ENCODE peak calls at places on chromosomes 11 and 22, in five cellular contexts. One of them, this sample, is unnamed.

GRCh38 chr11:134510171-134510570 is 98.1 kb upstream of the B3GAT1 start:
- DNase-seq in H54: no peak
- DNase-seq in GM20000: no peak
- DNase-seq in activated CD8-positive, alpha-beta T cell treated with anti-CD3 and anti-CD28 coated beads, Interleukin-2, amount 10 ng/mL, durations not matched to agents 7 days and 5 days: no peak
- DNase-seq in activated CD4-positive, alpha-beta T cell treated with anti-CD3 and anti-CD28 coated beads for 36 hours: no peak
- DNase-seq in this sample: no peak

GRCh38 chr11:62001450-62002178 is 34.2 kb upstream of the FTH1 start:
- DNase-seq in H54: no peak
- DNase-seq in activated CD8-positive, alpha-beta T cell treated with anti-CD3 and anti-CD28 coated beads, Interleukin-2, amount 10 ng/mL, durations not matched to agents 7 days and 5 days: no peak
- DNase-seq in GM20000: no peak
- DNase-seq in activated CD4-positive, alpha-beta T cell treated with anti-CD3 and anti-CD28 coated beads for 36 hours: no peak
- DNase-seq in this sample: no peak

GRCh38 chr22:35705141-35705540 is 12.5 kb upstream of the APOL5 start:
- DNase-seq in activated CD4-positive, alpha-beta T cell treated with anti-CD3 and anti-CD28 coated beads for 36 hours: no peak
- DNase-seq in activated CD8-positive, alpha-beta T cell treated with anti-CD3 and anti-CD28 coated beads, Interleukin-2, amount 10 ng/mL, durations not matched to agents 7 days and 5 days: no peak
- DNase-seq in H54: peak
- DNase-seq in GM20000: no peak
- DNase-seq in this sample: no peak

GRCh38 chr11:120520091-120520822 is 8.7 kb downstream of the GRIK4 start:
- DNase-seq in H54: no peak
- DNase-seq in GM20000: no peak
- DNase-seq in activated CD8-positive, alpha-beta T cell treated with anti-CD3 and anti-CD28 coated beads, Interleukin-2, amount 10 ng/mL, durations not matched to agents 7 days and 5 days: no peak
- DNase-seq in activated CD4-positive, alpha-beta T cell treated with anti-CD3 and anti-CD28 coated beads for 36 hours: no peak
- DNase-seq in this sample: no peak

GRCh38 chr11:82505384-82505783 is 228.3 kb downstream of the FAM181B start:
- DNase-seq in H54: no peak
- DNase-seq in activated CD8-positive, alpha-beta T cell treated with anti-CD3 and anti-CD28 coated beads, Interleukin-2, amount 10 ng/mL, durations not matched to agents 7 days and 5 days: no peak
- DNase-seq in activated CD4-positive, alpha-beta T cell treated with anti-CD3 and anti-CD28 coated beads for 36 hours: no peak
- DNase-seq in GM20000: no peak
- DNase-seq in this sample: peak

GRCh38 chr11:27485930-27486773 is 13.6 kb upstream of the LGR4 start:
- DNase-seq in activated CD8-positive, alpha-beta T cell treated with anti-CD3 and anti-CD28 coated beads, Interleukin-2, amount 10 ng/mL, durations not matched to agents 7 days and 5 days: peak
- DNase-seq in GM20000: peak
- DNase-seq in H54: no peak
- DNase-seq in activated CD4-positive, alpha-beta T cell treated with anti-CD3 and anti-CD28 coated beads for 36 hours: peak
- DNase-seq in this sample: peak

GRCh38 chr22:46942816-46943783 is 180.7 kb downstream of the TBC1D22A start:
- DNase-seq in H54: no peak
- DNase-seq in activated CD4-positive, alpha-beta T cell treated with anti-CD3 and anti-CD28 coated beads for 36 hours: no peak
- DNase-seq in activated CD8-positive, alpha-beta T cell treated with anti-CD3 and anti-CD28 coated beads, Interleukin-2, amount 10 ng/mL, durations not matched to agents 7 days and 5 days: no peak
- DNase-seq in GM20000: no peak
- DNase-seq in this sample: peak

GRCh38 chr11:125429174-125429707 is 66.8 kb downstream of the FEZ1 start:
- DNase-seq in activated CD4-positive, alpha-beta T cell treated with anti-CD3 and anti-CD28 coated beads for 36 hours: peak
- DNase-seq in GM20000: peak
- DNase-seq in activated CD8-positive, alpha-beta T cell treated with anti-CD3 and anti-CD28 coated beads, Interleukin-2, amount 10 ng/mL, durations not matched to agents 7 days and 5 days: peak
- DNase-seq in H54: peak
- DNase-seq in this sample: peak

GRCh38 chr22:40462195-40462988 is 92.0 kb downstream of the SGSM3 start:
- DNase-seq in activated CD4-positive, alpha-beta T cell treated with anti-CD3 and anti-CD28 coated beads for 36 hours: peak
- DNase-seq in activated CD8-positive, alpha-beta T cell treated with anti-CD3 and anti-CD28 coated beads, Interleukin-2, amount 10 ng/mL, durations not matched to agents 7 days and 5 days: peak
- DNase-seq in H54: no peak
- DNase-seq in GM20000: peak
- DNase-seq in this sample: no peak

GRCh38 chr11:76653674-76654309 is 16.8 kb downstream of the LRRC32 start:
- DNase-seq in H54: no peak
- DNase-seq in activated CD8-positive, alpha-beta T cell treated with anti-CD3 and anti-CD28 coated beads, Interleukin-2, amount 10 ng/mL, durations not matched to agents 7 days and 5 days: no peak
- DNase-seq in GM20000: no peak
- DNase-seq in activated CD4-positive, alpha-beta T cell treated with anti-CD3 and anti-CD28 coated beads for 36 hours: no peak
- DNase-seq in this sample: no peak

GRCh38 chr11:35179466-35180135 is 40.6 kb downstream of the CD44 start:
- DNase-seq in activated CD8-positive, alpha-beta T cell treated with anti-CD3 and anti-CD28 coated beads, Interleukin-2, amount 10 ng/mL, durations not matched to agents 7 days and 5 days: no peak
- DNase-seq in activated CD4-positive, alpha-beta T cell treated with anti-CD3 and anti-CD28 coated beads for 36 hours: no peak
- DNase-seq in H54: no peak
- DNase-seq in GM20000: no peak
- DNase-seq in this sample: no peak

GRCh38 chr11:101617735-101618332 is 34.0 kb upstream of the TRPC6 start:
- DNase-seq in activated CD8-positive, alpha-beta T cell treated with anti-CD3 and anti-CD28 coated beads, Interleukin-2, amount 10 ng/mL, durations not matched to agents 7 days and 5 days: no peak
- DNase-seq in GM20000: no peak
- DNase-seq in H54: no peak
- DNase-seq in activated CD4-positive, alpha-beta T cell treated with anti-CD3 and anti-CD28 coated beads for 36 hours: no peak
- DNase-seq in this sample: no peak

GRCh38 chr11:121687961-121688566 is 235.3 kb upstream of the SORL1-AS1 start:
- DNase-seq in GM20000: no peak
- DNase-seq in activated CD4-positive, alpha-beta T cell treated with anti-CD3 and anti-CD28 coated beads for 36 hours: no peak
- DNase-seq in activated CD8-positive, alpha-beta T cell treated with anti-CD3 and anti-CD28 coated beads, Interleukin-2, amount 10 ng/mL, durations not matched to agents 7 days and 5 days: no peak
- DNase-seq in H54: no peak
- DNase-seq in this sample: no peak

GRCh38 chr11:70743941-70744351 is 345.6 kb downstream of the CTTN start:
- DNase-seq in activated CD8-positive, alpha-beta T cell treated with anti-CD3 and anti-CD28 coated beads, Interleukin-2, amount 10 ng/mL, durations not matched to agents 7 days and 5 days: no peak
- DNase-seq in GM20000: no peak
- DNase-seq in H54: no peak
- DNase-seq in activated CD4-positive, alpha-beta T cell treated with anti-CD3 and anti-CD28 coated beads for 36 hours: no peak
- DNase-seq in this sample: no peak

GRCh38 chr11:129408865-129409444 is 33.3 kb downstream of the BARX2 start:
- DNase-seq in activated CD8-positive, alpha-beta T cell treated with anti-CD3 and anti-CD28 coated beads, Interleukin-2, amount 10 ng/mL, durations not matched to agents 7 days and 5 days: no peak
- DNase-seq in GM20000: no peak
- DNase-seq in H54: no peak
- DNase-seq in activated CD4-positive, alpha-beta T cell treated with anti-CD3 and anti-CD28 coated beads for 36 hours: peak
- DNase-seq in this sample: no peak

GRCh38 chr11:124612567-124613245 is 1.5 kb downstream of the PANX3 start:
- DNase-seq in activated CD4-positive, alpha-beta T cell treated with anti-CD3 and anti-CD28 coated beads for 36 hours: no peak
- DNase-seq in GM20000: no peak
- DNase-seq in activated CD8-positive, alpha-beta T cell treated with anti-CD3 and anti-CD28 coated beads, Interleukin-2, amount 10 ng/mL, durations not matched to agents 7 days and 5 days: no peak
- DNase-seq in H54: no peak
- DNase-seq in this sample: no peak

GRCh38 chr11:15843309-15843857 is 513.0 kb downstream of the SOX6 start:
- DNase-seq in activated CD8-positive, alpha-beta T cell treated with anti-CD3 and anti-CD28 coated beads, Interleukin-2, amount 10 ng/mL, durations not matched to agents 7 days and 5 days: no peak
- DNase-seq in GM20000: no peak
- DNase-seq in H54: no peak
- DNase-seq in activated CD4-positive, alpha-beta T cell treated with anti-CD3 and anti-CD28 coated beads for 36 hours: no peak
- DNase-seq in this sample: peak

GRCh38 chr11:3177931-3178330 is 12.8 kb upstream of the OSBPL5 start:
- DNase-seq in H54: no peak
- DNase-seq in GM20000: no peak
- DNase-seq in activated CD8-positive, alpha-beta T cell treated with anti-CD3 and anti-CD28 coated beads, Interleukin-2, amount 10 ng/mL, durations not matched to agents 7 days and 5 days: no peak
- DNase-seq in activated CD4-positive, alpha-beta T cell treated with anti-CD3 and anti-CD28 coated beads for 36 hours: no peak
- DNase-seq in this sample: no peak

GRCh38 chr11:65501005-65501529 is 2.2 kb downstream of the MALAT1 start:
- DNase-seq in activated CD4-positive, alpha-beta T cell treated with anti-CD3 and anti-CD28 coated beads for 36 hours: no peak
- DNase-seq in H54: no peak
- DNase-seq in GM20000: no peak
- DNase-seq in activated CD8-positive, alpha-beta T cell treated with anti-CD3 and anti-CD28 coated beads, Interleukin-2, amount 10 ng/mL, durations not matched to agents 7 days and 5 days: no peak
- DNase-seq in this sample: peak

GRCh38 chr11:131354251-131354701 is 16.1 kb upstream of the NTM start:
- DNase-seq in GM20000: no peak
- DNase-seq in activated CD8-positive, alpha-beta T cell treated with anti-CD3 and anti-CD28 coated beads, Interleukin-2, amount 10 ng/mL, durations not matched to agents 7 days and 5 days: no peak
- DNase-seq in H54: no peak
- DNase-seq in activated CD4-positive, alpha-beta T cell treated with anti-CD3 and anti-CD28 coated beads for 36 hours: no peak
- DNase-seq in this sample: no peak

GRCh38 chr22:38871360-38872171 is 450 bp downstream of the CBX6 start:
- DNase-seq in GM20000: no peak
- DNase-seq in activated CD8-positive, alpha-beta T cell treated with anti-CD3 and anti-CD28 coated beads, Interleukin-2, amount 10 ng/mL, durations not matched to agents 7 days and 5 days: peak
- DNase-seq in activated CD4-positive, alpha-beta T cell treated with anti-CD3 and anti-CD28 coated beads for 36 hours: peak
- DNase-seq in H54: no peak
- DNase-seq in this sample: peak

GRCh38 chr22:41966607-41967240 is 2.5 kb upstream of the SEPTIN3 start:
- DNase-seq in GM20000: peak
- DNase-seq in activated CD8-positive, alpha-beta T cell treated with anti-CD3 and anti-CD28 coated beads, Interleukin-2, amount 10 ng/mL, durations not matched to agents 7 days and 5 days: peak
- DNase-seq in activated CD4-positive, alpha-beta T cell treated with anti-CD3 and anti-CD28 coated beads for 36 hours: peak
- DNase-seq in H54: no peak
- DNase-seq in this sample: peak

GRCh38 chr11:122398851-122399250 is 256.7 kb upstream of the UBASH3B start:
- DNase-seq in H54: no peak
- DNase-seq in GM20000: no peak
- DNase-seq in activated CD4-positive, alpha-beta T cell treated with anti-CD3 and anti-CD28 coated beads for 36 hours: no peak
- DNase-seq in activated CD8-positive, alpha-beta T cell treated with anti-CD3 and anti-CD28 coated beads, Interleukin-2, amount 10 ng/mL, durations not matched to agents 7 days and 5 days: no peak
- DNase-seq in this sample: no peak

GRCh38 chr11:16239130-16240105 is 116.9 kb downstream of the SOX6 start:
- DNase-seq in activated CD4-positive, alpha-beta T cell treated with anti-CD3 and anti-CD28 coated beads for 36 hours: no peak
- DNase-seq in H54: no peak
- DNase-seq in activated CD8-positive, alpha-beta T cell treated with anti-CD3 and anti-CD28 coated beads, Interleukin-2, amount 10 ng/mL, durations not matched to agents 7 days and 5 days: no peak
- DNase-seq in GM20000: no peak
- DNase-seq in this sample: no peak

GRCh38 chr11:19816817-19817216 is 104.2 kb downstream of the NAV2 start:
- DNase-seq in activated CD8-positive, alpha-beta T cell treated with anti-CD3 and anti-CD28 coated beads, Interleukin-2, amount 10 ng/mL, durations not matched to agents 7 days and 5 days: no peak
- DNase-seq in GM20000: no peak
- DNase-seq in activated CD4-positive, alpha-beta T cell treated with anti-CD3 and anti-CD28 coated beads for 36 hours: no peak
- DNase-seq in H54: no peak
- DNase-seq in this sample: no peak

GRCh38 chr22:49209452-49210195 is 618.0 kb downstream of the BRD1 start:
- DNase-seq in GM20000: no peak
- DNase-seq in activated CD8-positive, alpha-beta T cell treated with anti-CD3 and anti-CD28 coated beads, Interleukin-2, amount 10 ng/mL, durations not matched to agents 7 days and 5 days: no peak
- DNase-seq in activated CD4-positive, alpha-beta T cell treated with anti-CD3 and anti-CD28 coated beads for 36 hours: no peak
- DNase-seq in H54: no peak
- DNase-seq in this sample: peak

GRCh38 chr11:7513210-7514098 is at the start of gene PPFIBP2:
- DNase-seq in activated CD4-positive, alpha-beta T cell treated with anti-CD3 and anti-CD28 coated beads for 36 hours: peak
- DNase-seq in H54: peak
- DNase-seq in activated CD8-positive, alpha-beta T cell treated with anti-CD3 and anti-CD28 coated beads, Interleukin-2, amount 10 ng/mL, durations not matched to agents 7 days and 5 days: peak
- DNase-seq in GM20000: peak
- DNase-seq in this sample: peak

GRCh38 chr11:4464216-4465159 is 15.4 kb downstream of the OR52K2 start:
- DNase-seq in H54: no peak
- DNase-seq in activated CD8-positive, alpha-beta T cell treated with anti-CD3 and anti-CD28 coated beads, Interleukin-2, amount 10 ng/mL, durations not matched to agents 7 days and 5 days: no peak
- DNase-seq in activated CD4-positive, alpha-beta T cell treated with anti-CD3 and anti-CD28 coated beads for 36 hours: no peak
- DNase-seq in GM20000: no peak
- DNase-seq in this sample: no peak

GRCh38 chr22:31969789-31970489 is 25.6 kb downstream of the YWHAH start:
- DNase-seq in activated CD4-positive, alpha-beta T cell treated with anti-CD3 and anti-CD28 coated beads for 36 hours: peak
- DNase-seq in GM20000: peak
- DNase-seq in activated CD8-positive, alpha-beta T cell treated with anti-CD3 and anti-CD28 coated beads, Interleukin-2, amount 10 ng/mL, durations not matched to agents 7 days and 5 days: peak
- DNase-seq in H54: peak
- DNase-seq in this sample: peak

GRCh38 chr22:46122511-46122971 is 27.8 kb upstream of the PPARA start:
- DNase-seq in activated CD8-positive, alpha-beta T cell treated with anti-CD3 and anti-CD28 coated beads, Interleukin-2, amount 10 ng/mL, durations not matched to agents 7 days and 5 days: peak
- DNase-seq in H54: peak
- DNase-seq in GM20000: peak
- DNase-seq in activated CD4-positive, alpha-beta T cell treated with anti-CD3 and anti-CD28 coated beads for 36 hours: peak
- DNase-seq in this sample: peak

This sample was measured in A673.